ENCODE peak calls at places on chromosomes 4 and X, in eight cellular contexts. Q is tibial nerve, A is body of pancreas, P is ovary, H is IMR-90, T is adrenal gland, U is breast epithelium, B is lower leg skin. V is an unnamed sample.
A peak's percentile ranks its signal among the peaks of the same experiment; 100 is the strongest.

GRCh38 chr4:136355970-136356369 is 1176.3 kb downstream of the PCDH18 start:
- DNase-seq in B (no peak), P (no peak), Q (no peak), A (no peak), H (no peak), T (no peak), U (no peak), V (no peak)

GRCh38 chrX:10133980-10134676 is 22.6 kb upstream of the CLCN4 start:
- DNase-seq in P (no peak), B (no peak), H (no peak), A (no peak), U (no peak), Q (no peak), T (no peak), V (no peak)

GRCh38 chrX:27953161-27953560 is 28.1 kb downstream of the DCAF8L1 start:
- DNase-seq in P (no peak), H (no peak), Q (no peak), T (no peak), U (no peak), B (no peak), A (no peak), V (no peak)

GRCh38 chr4:101400096-101400495 is 52.8 kb upstream of the PPP3CA start:
- DNase-seq in U (no peak), P (no peak), Q (no peak), B (no peak), A (no peak), T (no peak), H (peak; percentile 78), V (no peak)

GRCh38 chrX:47216393-47216925 is 2.0 kb upstream of the CDK16 start:
- DNase-seq in T (no peak), P (no peak), H (no peak), U (no peak), A (no peak), Q (no peak), B (no peak), V (peak; percentile 77)

GRCh38 chr4:174388744-174389143 is 105.0 kb downstream of the CEP44 start:
- DNase-seq in A (no peak), H (no peak), P (no peak), Q (no peak), U (no peak), T (no peak), B (no peak), V (no peak)

GRCh38 chr4:127048371-127049085 is 584.2 kb upstream of the INTU start:
- DNase-seq in Q (no peak), P (no peak), U (no peak), T (no peak), A (no peak), H (peak; percentile 34), B (no peak), V (no peak)

GRCh38 chr4:78864405-78865024 is 74.7 kb downstream of the PAQR3 start:
- DNase-seq in B (peak; percentile 27), U (no peak), Q (peak; percentile 79), T (peak; percentile 23), P (no peak), H (peak; percentile 85), A (no peak), V (no peak)

GRCh38 chr4:1448589-1449420 is 42.6 kb upstream of the NKX1-1 start:
- DNase-seq in P (no peak), A (no peak), B (no peak), U (no peak), H (no peak), Q (no peak), T (no peak), V (peak; percentile 55)

GRCh38 chr4:121192500-121192899 is 28.4 kb upstream of the TNIP3 start:
- DNase-seq in Q (no peak), A (no peak), U (no peak), H (peak; percentile 48), T (no peak), P (no peak), B (no peak), V (no peak)

GRCh38 chrX:101931104-101931493 is 728 bp downstream of the ZMAT1 start:
- DNase-seq in A (no peak), P (no peak), Q (peak; percentile 4), U (no peak), T (no peak), H (no peak), B (no peak), V (no peak)

GRCh38 chrX:30495468-30495867 is 82.1 kb downstream of the TASL start:
- DNase-seq in Q (no peak), P (no peak), U (no peak), A (no peak), T (no peak), H (no peak), B (no peak), V (no peak)

GRCh38 chr4:138449938-138450337 is 207.8 kb upstream of the SLC7A11 start:
- DNase-seq in T (no peak), A (no peak), U (no peak), B (no peak), Q (no peak), H (no peak), P (no peak), V (no peak)

GRCh38 chr4:177485528-177485927 is 43.3 kb upstream of the AGA start:
- DNase-seq in A (no peak), Q (no peak), U (no peak), H (peak; percentile 98), B (no peak), T (no peak), P (no peak), V (no peak)

GRCh38 chrX:119899125-119899524 is 3.4 kb downstream of the AKAP14 start:
- DNase-seq in T (no peak), Q (no peak), U (no peak), H (no peak), P (no peak), B (no peak), A (no peak), V (no peak)

GRCh38 chr4:143252478-143252877 is 67.8 kb downstream of the USP38 start:
- DNase-seq in U (no peak), H (no peak), Q (no peak), B (no peak), T (no peak), A (no peak), P (no peak), V (no peak)
- TF ChIP-seq POLR2A in U (no peak), H (no peak), Q (no peak), B (no peak), T (no peak), A (no peak), P (no peak), V (no peak)

DNA sequence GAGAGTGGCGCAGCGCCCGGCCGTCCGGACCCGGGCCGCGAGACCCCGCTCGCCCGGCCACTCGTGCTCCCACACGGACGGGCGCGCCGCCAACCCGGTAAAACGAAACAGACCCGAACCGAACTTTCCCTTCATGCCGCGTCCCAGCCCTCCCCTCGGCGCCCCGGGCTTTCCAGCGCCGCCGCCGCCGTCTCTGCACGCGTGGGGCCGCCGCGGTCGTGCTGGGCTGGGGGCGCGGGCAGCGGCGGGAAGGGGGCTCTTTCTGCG is 222 bp downstream of the SMAD1 start:
- DNase-seq in A (no peak), U (no peak), B (no peak), H (no peak), Q (no peak), P (no peak), T (no peak), V (no peak)
- TF ChIP-seq POLR2A in A (peak; percentile 6), U (no peak), B (no peak), H (no peak), Q (no peak), P (no peak), T (no peak), V (no peak)

GRCh38 chr4:3809451-3810110 is 43.4 kb downstream of the ADRA2C start:
- DNase-seq in A (no peak), T (no peak), Q (no peak), U (no peak), H (no peak), B (no peak), P (no peak), V (no peak)

GRCh38 chr4:3810796-3811485 is 44.8 kb downstream of the ADRA2C start:
- DNase-seq in A (no peak), T (no peak), H (no peak), U (no peak), B (no peak), Q (no peak), P (no peak), V (no peak)

GRCh38 chr4:3811621-3812020 is 45.4 kb downstream of the ADRA2C start:
- DNase-seq in H (no peak), Q (no peak), U (no peak), P (no peak), T (no peak), A (no peak), B (no peak), V (no peak)

GRCh38 chr4:3809028-3809427 is 42.8 kb downstream of the ADRA2C start:
- DNase-seq in U (no peak), B (no peak), P (no peak), Q (no peak), H (no peak), T (no peak), A (no peak), V (no peak)

DNA sequence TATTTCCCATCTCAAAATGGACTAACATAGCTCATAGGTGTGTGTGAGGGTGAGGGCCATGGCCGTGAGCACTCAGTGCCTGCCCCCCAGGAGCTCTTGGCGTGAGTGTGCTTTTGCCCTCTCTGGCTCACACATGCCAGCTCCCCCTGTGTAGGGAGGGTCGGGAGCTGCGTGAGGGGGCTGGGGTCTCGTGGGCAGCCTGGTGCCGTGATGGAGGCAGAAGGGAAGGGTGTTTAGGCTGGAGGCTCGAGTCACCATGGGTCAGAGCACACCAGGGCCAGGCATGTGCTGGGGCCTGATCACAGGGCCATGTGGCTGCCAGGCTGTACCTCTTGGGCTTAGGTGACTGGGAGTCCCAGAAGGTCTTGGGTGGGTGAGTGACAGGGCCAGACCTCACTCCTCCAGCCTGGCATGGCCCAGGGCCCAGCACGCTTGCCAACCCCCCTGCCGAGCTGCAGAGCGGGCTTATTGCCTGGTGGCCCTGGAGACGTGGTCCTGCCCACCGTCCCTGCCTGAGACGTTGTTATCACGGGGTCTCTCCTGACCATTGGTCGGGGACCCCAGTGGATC is 44.0 kb downstream of the ADRA2C start:
- DNase-seq in U (no peak), P (no peak), A (no peak), H (no peak), Q (no peak), B (no peak), T (no peak), V (no peak)
- TF ChIP-seq POLR2A in U (no peak), P (no peak), A (no peak), H (no peak), Q (no peak), B (no peak), T (no peak), V (no peak)

DNA sequence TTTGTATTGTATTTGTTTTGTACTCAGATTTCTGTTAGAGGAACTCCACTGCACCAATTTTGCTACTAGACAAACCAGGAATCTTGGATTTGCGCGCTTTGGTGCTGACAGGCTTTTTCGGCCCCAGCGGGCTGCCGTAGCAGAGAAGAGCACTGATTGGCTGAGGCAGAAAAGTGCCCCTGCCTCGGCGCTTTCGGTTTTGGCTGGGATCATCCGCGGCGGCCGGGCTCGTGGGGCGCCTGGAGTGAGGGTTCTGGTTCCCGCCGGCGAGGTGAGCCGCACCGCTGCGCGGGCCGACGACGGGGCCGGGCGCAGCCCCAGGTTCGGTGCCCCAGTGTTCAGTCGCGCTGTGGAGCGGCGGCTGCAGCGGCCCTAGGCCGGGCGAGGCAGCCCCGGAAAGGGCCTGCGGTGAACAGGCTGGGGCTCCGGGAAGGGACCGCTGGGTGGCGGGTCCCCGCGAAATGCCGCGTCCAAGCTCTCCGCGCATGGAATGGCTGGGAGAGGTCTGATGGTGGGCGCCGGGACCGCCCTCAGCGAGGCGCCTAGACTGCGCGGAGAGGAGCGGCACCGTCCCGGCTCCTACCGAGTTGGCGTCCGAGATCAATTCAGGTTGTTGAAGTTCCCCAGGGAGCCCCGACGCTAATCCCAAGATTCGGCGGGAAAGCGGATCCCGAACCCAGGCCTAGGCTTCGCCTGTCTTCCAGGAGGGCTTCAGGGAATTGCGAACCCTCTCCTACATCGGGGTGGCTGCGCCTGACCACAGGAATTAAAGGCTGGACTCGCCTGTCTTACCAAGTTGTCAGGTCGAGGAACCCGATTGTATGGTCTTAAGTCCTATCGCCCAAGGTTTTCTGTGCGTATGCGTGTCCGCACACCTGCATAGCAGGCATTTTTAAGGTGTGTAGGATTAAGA is at the start of gene LSM6:
- DNase-seq in B (peak; percentile 83), P (peak; percentile 83), T (peak; percentile 89), A (peak; percentile 93), H (peak; percentile 85), U (peak; percentile 83), Q (peak; percentile 82), V (peak; percentile 95)
- TF ChIP-seq POLR2A in B (no peak), P (peak; percentile 66), T (no peak), A (peak; percentile 21), H (no peak), U (peak; percentile 67), Q (peak; percentile 34), V (peak; percentile 59)

V was measured in spleen.